ENCODE peak calls at places on chromosome 12, in five cellular contexts. K is gastrocnemius medialis, J is small intestine, D is AML-193, I is AG04450. H is an unnamed sample.

GRCh38 chr12:15629108-15629507 is 160.1 kb downstream of the EPS8 start:
- DNase-seq in J (peak; percentile 88), I (peak; percentile 81), K (peak; percentile 67), D (no peak), H (peak; percentile 94)

GRCh38 chr12:114013601-114014345 is 47.6 kb upstream of the RBM19 start:
- DNase-seq in I (peak; percentile 7), D (no peak), J (peak; percentile 1), K (no peak), H (peak; percentile 31)

GRCh38 chr12:75820848-75821578 is 210.6 kb downstream of the PHLDA1 start:
- DNase-seq in I (peak; percentile 93), D (no peak), K (peak; percentile 51), J (no peak), H (no peak)

GRCh38 chr12:25970916-25971674 is 12.6 kb downstream of the RASSF8 start:
- DNase-seq in K (no peak), D (no peak), J (no peak), I (no peak), H (no peak)

GRCh38 chr12:132771126-132771838 is 9.7 kb upstream of the ANKLE2 start:
- DNase-seq in I (no peak), J (peak; percentile 20), K (no peak), D (no peak), H (no peak)

GRCh38 chr12:44317651-44318126 is 481.8 kb downstream of the TMEM117 start:
- DNase-seq in K (no peak), J (peak; percentile 18), I (peak; percentile 3), D (no peak), H (peak; percentile 15)

GRCh38 chr12:779745-780734 is 27.7 kb downstream of the WNK1 start:
- DNase-seq in K (no peak), D (peak; percentile 12), I (peak; percentile 7), J (no peak), H (no peak)

GRCh38 chr12:116455540-116456306 is 103.5 kb upstream of the MAP1LC3B2 start:
- DNase-seq in K (peak; percentile 67), J (peak; percentile 78), I (peak; percentile 78), D (no peak), H (peak; percentile 85)

GRCh38 chr12:104133861-104134260 is 4.1 kb downstream of the NFYB start:
- DNase-seq in K (no peak), J (no peak), D (no peak), I (no peak), H (no peak)

GRCh38 chr12:49079796-49080195 is 10.0 kb upstream of the RHEBL1 start:
- DNase-seq in D (no peak), I (no peak), K (no peak), J (no peak), H (no peak)

GRCh38 chr12:6335451-6336078 is 6.3 kb downstream of the TNFRSF1A start:
- DNase-seq in J (peak; percentile 91), D (peak; percentile 29), K (peak; percentile 83), I (peak; percentile 53), H (no peak)

GRCh38 chr12:18382486-18382885 is 121.2 kb downstream of the PIK3C2G start:
- DNase-seq in I (peak; percentile 20), K (no peak), J (no peak), D (no peak), H (no peak)

GRCh38 chr12:4440187-4440941 is 5.3 kb downstream of the FGF6 start:
- DNase-seq in D (no peak), J (no peak), K (no peak), I (no peak), H (no peak)

GRCh38 chr12:94141004-94141764 is 7.2 kb upstream of the PLXNC1 start:
- DNase-seq in K (no peak), D (no peak), J (no peak), I (no peak), H (no peak)

GRCh38 chr12:56593909-56594621 is 36.1 kb downstream of the BAZ2A start:
- DNase-seq in J (peak; percentile 41), K (peak; percentile 26), D (peak; percentile 46), I (peak; percentile 55), H (peak; percentile 51)

GRCh38 chr12:12091977-12092663 is 21.4 kb downstream of the BCL2L14 start:
- DNase-seq in K (no peak), D (no peak), I (no peak), J (peak; percentile 11), H (no peak)

GRCh38 chr12:7642876-7643309 is 22.8 kb downstream of the APOBEC1 start:
- DNase-seq in J (peak; percentile 65), K (no peak), I (no peak), D (peak; percentile 9), H (peak; percentile 22)

GRCh38 chr12:14395059-14395778 is 29.7 kb downstream of the ATF7IP start:
- DNase-seq in K (no peak), D (peak; percentile 39), J (no peak), I (no peak), H (no peak)